ENCODE peak calls at places on chromosome 1, in four cellular contexts. One of them, this sample, is unnamed.

GRCh38 chr1:56424744-56425493 is 154.4 kb downstream of the PLPP3 start:
- DNase-seq in spleen: no peak
- DNase-seq in GM12892: no peak
- DNase-seq in uterus: peak; percentile 37
- DNase-seq in this sample: no peak

GRCh38 chr1:224497714-224498573 is 63.3 kb upstream of the WDR26 start:
- DNase-seq in spleen: no peak
- DNase-seq in GM12892: peak; percentile 53
- DNase-seq in uterus: no peak
- DNase-seq in this sample: peak; percentile 54

GRCh38 chr1:33599516-33600115 is 127.2 kb downstream of the ZSCAN20 start:
- DNase-seq in spleen: no peak
- DNase-seq in GM12892: no peak
- DNase-seq in uterus: no peak
- DNase-seq in this sample: no peak

GRCh38 chr1:34188418-34188817 is 11.7 kb downstream of the C1orf94 start:
- DNase-seq in spleen: no peak
- DNase-seq in GM12892: no peak
- DNase-seq in uterus: no peak
- DNase-seq in this sample: no peak

GRCh38 chr1:234628099-234628498 is 18.1 kb upstream of the IRF2BP2 start:
- DNase-seq in spleen: no peak
- DNase-seq in GM12892: no peak
- DNase-seq in uterus: no peak
- DNase-seq in this sample: no peak

GRCh38 chr1:198001776-198002408 is 84.7 kb downstream of the LHX9 start:
- DNase-seq in spleen: no peak
- DNase-seq in GM12892: no peak
- DNase-seq in uterus: no peak
- DNase-seq in this sample: no peak

GRCh38 chr1:92774407-92774806 is 10.5 kb downstream of the EVI5 start:
- DNase-seq in spleen: no peak
- DNase-seq in GM12892: no peak
- DNase-seq in uterus: no peak
- DNase-seq in this sample: no peak

GRCh38 chr1:45334308-45335245 is 5.4 kb upstream of the TOE1 start:
- DNase-seq in spleen: peak; percentile 78
- DNase-seq in GM12892: no peak
- DNase-seq in uterus: no peak
- DNase-seq in this sample: no peak

GRCh38 chr1:32892368-32893197 is 6.3 kb downstream of the HPCA start:
- DNase-seq in spleen: peak; percentile 77
- DNase-seq in GM12892: peak; percentile 66
- DNase-seq in uterus: no peak
- DNase-seq in this sample: peak; percentile 69

GRCh38 chr1:63557365-63557987 is 34.2 kb downstream of the EFCAB7 start:
- DNase-seq in spleen: no peak
- DNase-seq in GM12892: no peak
- DNase-seq in uterus: no peak
- DNase-seq in this sample: no peak

GRCh38 chr1:17890056-17890814 is 135.1 kb downstream of the ACTL8 start:
- DNase-seq in spleen: peak; percentile 56
- DNase-seq in GM12892: no peak
- DNase-seq in uterus: no peak
- DNase-seq in this sample: no peak

GRCh38 chr1:8089535-8090228 is 63.6 kb upstream of the ERRFI1 start:
- DNase-seq in spleen: no peak
- DNase-seq in GM12892: no peak
- DNase-seq in uterus: no peak
- DNase-seq in this sample: no peak

GRCh38 chr1:167915528-167916102 is 1.7 kb upstream of the ADCY10 start:
- DNase-seq in spleen: no peak
- DNase-seq in GM12892: no peak
- DNase-seq in uterus: no peak
- DNase-seq in this sample: no peak

GRCh38 chr1:216119600-216119999 is 303.6 kb downstream of the USH2A start:
- DNase-seq in spleen: no peak
- DNase-seq in GM12892: no peak
- DNase-seq in uterus: no peak
- DNase-seq in this sample: no peak

GRCh38 chr1:17618558-17619247 is 79.2 kb downstream of the ARHGEF10L start:
- DNase-seq in spleen: no peak
- DNase-seq in GM12892: no peak
- DNase-seq in uterus: no peak
- DNase-seq in this sample: no peak

GRCh38 chr1:210747112-210747511 is 386.8 kb downstream of the KCNH1 start:
- DNase-seq in spleen: no peak
- DNase-seq in GM12892: no peak
- DNase-seq in uterus: no peak
- DNase-seq in this sample: no peak

GRCh38 chr1:173863224-173864151 is 4.3 kb downstream of the GAS5 start:
- DNase-seq in spleen: no peak
- DNase-seq in GM12892: no peak
- DNase-seq in uterus: no peak
- DNase-seq in this sample: no peak
- TF ChIP-seq POLR2A in spleen: no peak
- TF ChIP-seq POLR2A in GM12892: peak; percentile 67
- TF ChIP-seq POLR2A in uterus: no peak
- TF ChIP-seq POLR2A in this sample: peak; percentile 76

GRCh38 chr1:1358433-1359201 is at the start of gene MXRA8:
- DNase-seq in spleen: no peak
- DNase-seq in GM12892: no peak
- DNase-seq in uterus: peak; percentile 93
- DNase-seq in this sample: no peak
- TF ChIP-seq POLR2A in spleen: no peak
- TF ChIP-seq POLR2A in GM12892: no peak
- TF ChIP-seq POLR2A in uterus: peak; percentile 53
- TF ChIP-seq POLR2A in this sample: no peak

GRCh38 chr1:147756336-147756735 is 4.1 kb downstream of the GJA5 start:
- DNase-seq in spleen: no peak
- DNase-seq in GM12892: no peak
- DNase-seq in uterus: no peak
- DNase-seq in this sample: no peak
- TF ChIP-seq POLR2A in spleen: no peak
- TF ChIP-seq POLR2A in GM12892: no peak
- TF ChIP-seq POLR2A in uterus: no peak
- TF ChIP-seq POLR2A in this sample: no peak

GRCh38 chr1:2148691-2149090 is 45.9 kb downstream of the FAAP20 start:
- DNase-seq in spleen: peak; percentile 89
- DNase-seq in GM12892: no peak
- DNase-seq in uterus: no peak
- DNase-seq in this sample: no peak
- TF ChIP-seq POLR2A in spleen: peak; percentile 28
- TF ChIP-seq POLR2A in GM12892: no peak
- TF ChIP-seq POLR2A in uterus: no peak
- TF ChIP-seq POLR2A in this sample: no peak

GRCh38 chr1:156767879-156768608 is 709 bp downstream of the PRCC start:
- DNase-seq in spleen: peak; percentile 90
- DNase-seq in GM12892: no peak
- DNase-seq in uterus: peak; percentile 34
- DNase-seq in this sample: no peak

GRCh38 chr1:156766288-156767100 is 841 bp upstream of the PRCC start:
- DNase-seq in spleen: peak; percentile 84
- DNase-seq in GM12892: no peak
- DNase-seq in uterus: no peak
- DNase-seq in this sample: no peak

GRCh38 chr1:156768610-156769295 is 1.4 kb downstream of the PRCC start:
- DNase-seq in spleen: no peak
- DNase-seq in GM12892: no peak
- DNase-seq in uterus: no peak
- DNase-seq in this sample: no peak

GRCh38 chr1:156765664-156766063 is 1.7 kb upstream of the PRCC start:
- DNase-seq in spleen: no peak
- DNase-seq in GM12892: no peak
- DNase-seq in uterus: no peak
- DNase-seq in this sample: no peak

GRCh38 chr1:156767101-156767878 is at the start of gene PRCC:
- DNase-seq in spleen: peak; percentile 99
- DNase-seq in GM12892: peak; percentile 78
- DNase-seq in uterus: peak; percentile 99
- DNase-seq in this sample: peak; percentile 79
- TF ChIP-seq POLR2A in spleen: peak; percentile 53
- TF ChIP-seq POLR2A in GM12892: peak; percentile 45
- TF ChIP-seq POLR2A in uterus: peak; percentile 55
- TF ChIP-seq POLR2A in this sample: peak; percentile 59

GRCh38 chr1:51732701-51733425 is 116.0 kb downstream of the OSBPL9 start:
- DNase-seq in spleen: no peak
- DNase-seq in GM12892: no peak
- DNase-seq in uterus: no peak
- DNase-seq in this sample: no peak
- TF ChIP-seq POLR2A in spleen: no peak
- TF ChIP-seq POLR2A in GM12892: no peak
- TF ChIP-seq POLR2A in uterus: no peak
- TF ChIP-seq POLR2A in this sample: no peak

GRCh38 chr1:94335447-94335846 is 82.7 kb upstream of the ABCD3 start:
- DNase-seq in spleen: no peak
- DNase-seq in GM12892: no peak
- DNase-seq in uterus: no peak
- DNase-seq in this sample: no peak

GRCh38 chr1:94334764-94335163 is 83.4 kb upstream of the ABCD3 start:
- DNase-seq in spleen: no peak
- DNase-seq in GM12892: no peak
- DNase-seq in uterus: no peak
- DNase-seq in this sample: no peak

GRCh38 chr1:94332516-94332915 is 85.7 kb upstream of the ABCD3 start:
- DNase-seq in spleen: no peak
- DNase-seq in GM12892: no peak
- DNase-seq in uterus: no peak
- DNase-seq in this sample: no peak

GRCh38 chr1:94334156-94334555 is 84.0 kb upstream of the ABCD3 start:
- DNase-seq in spleen: no peak
- DNase-seq in GM12892: no peak
- DNase-seq in uterus: no peak
- DNase-seq in this sample: no peak

GRCh38 chr1:94332952-94333351 is 85.2 kb upstream of the ABCD3 start:
- DNase-seq in spleen: no peak
- DNase-seq in GM12892: no peak
- DNase-seq in uterus: no peak
- DNase-seq in this sample: no peak
- TF ChIP-seq POLR2A in spleen: no peak
- TF ChIP-seq POLR2A in GM12892: no peak
- TF ChIP-seq POLR2A in uterus: no peak
- TF ChIP-seq POLR2A in this sample: no peak

DNA sequence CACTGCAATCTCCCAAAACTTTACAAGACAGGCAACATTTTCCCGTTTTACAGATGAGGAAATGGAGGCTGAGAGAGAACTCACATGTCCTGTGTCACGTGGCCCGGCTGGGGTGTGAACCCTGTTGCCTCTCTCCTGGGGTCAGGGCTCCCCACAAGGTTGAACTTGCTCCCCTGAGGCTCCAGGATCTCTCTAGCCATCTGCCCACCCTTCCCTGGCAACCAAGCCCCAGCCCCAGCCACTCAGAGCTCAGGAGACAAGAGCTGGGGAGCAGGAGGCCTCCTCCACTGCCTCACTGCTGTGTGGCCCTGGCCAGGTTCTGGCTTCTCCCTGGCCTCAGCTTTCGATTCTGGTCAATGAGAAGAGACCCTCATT is 11.8 kb downstream of the LAPTM5 start:
- DNase-seq in spleen: peak; percentile 83
- DNase-seq in GM12892: no peak
- DNase-seq in uterus: no peak
- DNase-seq in this sample: no peak
- TF ChIP-seq POLR2A in spleen: no peak
- TF ChIP-seq POLR2A in GM12892: no peak
- TF ChIP-seq POLR2A in uterus: no peak
- TF ChIP-seq POLR2A in this sample: no peak

This sample was measured in GM12891.